ENCODE peak calls at places on chromosomes 16 and 17, in nine cellular contexts. K is cardiac muscle cell, C is psoas muscle, R is adrenal gland, E is right cardiac atrium, B is left lung, A is A549, M is GM12878, F is tibial artery. U is an unnamed sample.

GRCh38 chr17:10025976-10026785 is 121.1 kb upstream of the RCVRN start:
- DNase-seq in M (no peak), F (no peak), E (no peak), A (no peak), B (no peak), R (no peak), C (no peak), K (peak; percentile 9), U (no peak)

GRCh38 chr17:14307560-14308024 is 6.7 kb downstream of the HS3ST3B1 start:
- DNase-seq in R (no peak), A (no peak), B (no peak), M (no peak), F (no peak), E (no peak), C (no peak), K (no peak), U (no peak)

GRCh38 chr16:15608398-15609285 is 34.3 kb downstream of the MARF1 start:
- DNase-seq in M (no peak), B (no peak), F (no peak), K (no peak), R (no peak), E (no peak), A (no peak), C (no peak), U (no peak)

GRCh38 chr17:45127583-45128300 is 4.6 kb downstream of the PLCD3 start:
- DNase-seq in E (peak; percentile 75), M (no peak), R (peak; percentile 79), C (no peak), A (peak; percentile 82), B (no peak), K (peak; percentile 70), F (peak; percentile 67), U (peak; percentile 78)

GRCh38 chr17:53353919-53354351 is 468.8 kb upstream of the KIF2B start:
- DNase-seq in K (no peak), C (no peak), F (no peak), B (no peak), M (no peak), R (no peak), E (peak; percentile 11), A (no peak), U (no peak)

GRCh38 chr16:10981697-10982216 is 37.4 kb downstream of the CLEC16A start:
- DNase-seq in F (no peak), R (no peak), C (no peak), E (no peak), M (no peak), K (no peak), A (peak; percentile 53), B (no peak), U (no peak)

GRCh38 chr17:63450551-63450950 is 4.4 kb upstream of the CYB561 start:
- DNase-seq in K (no peak), M (no peak), A (no peak), E (no peak), F (no peak), B (no peak), C (no peak), R (peak; percentile 73), U (no peak)

GRCh38 chr17:3935140-3935542 is 18.9 kb upstream of the P2RX1 start:
- DNase-seq in R (peak; percentile 83), E (peak; percentile 70), A (peak; percentile 87), F (no peak), M (no peak), K (peak; percentile 88), B (peak; percentile 77), C (peak; percentile 79), U (peak; percentile 85)

GRCh38 chr16:89860747-89861304 is 12.6 kb upstream of the TCF25 start:
- DNase-seq in B (peak; percentile 67), F (peak; percentile 31), M (no peak), A (peak; percentile 58), R (peak; percentile 53), E (peak; percentile 54), C (peak; percentile 76), K (peak; percentile 56), U (peak; percentile 54)

GRCh38 chr17:50918071-50918932 is 52.1 kb upstream of the TOB1 start:
- DNase-seq in A (no peak), F (no peak), E (no peak), C (peak; percentile 64), R (no peak), B (no peak), K (no peak), M (no peak), U (no peak)

GRCh38 chr17:50917418-50917743 is 51.2 kb upstream of the TOB1 start:
- DNase-seq in K (no peak), B (no peak), E (no peak), C (no peak), F (no peak), R (no peak), M (no peak), A (no peak), U (no peak)

GRCh38 chr17:50914510-50914849 is 48.3 kb upstream of the TOB1 start:
- DNase-seq in R (no peak), E (no peak), K (no peak), B (no peak), M (no peak), F (no peak), C (no peak), A (no peak), U (no peak)

GRCh38 chr17:50916708-50917417 is 50.7 kb upstream of the TOB1 start:
- DNase-seq in E (no peak), F (no peak), C (no peak), B (no peak), R (no peak), A (no peak), K (no peak), M (no peak), U (no peak)

GRCh38 chr17:50916026-50916707 is 50.0 kb upstream of the TOB1 start:
- DNase-seq in A (no peak), B (no peak), K (no peak), M (no peak), C (no peak), R (no peak), F (no peak), E (no peak), U (no peak)
- H3K4me1 ChIP-seq in A (peaks cover 50% of the 10 kb centered on the region), B (peaks cover 40% of the 10 kb centered on the region), K (peaks cover 24% of the 10 kb centered on the region), M (peaks cover 20% of the 10 kb centered on the region), C (peaks cover 23% of the 10 kb centered on the region), R (peaks cover 7% of the 10 kb centered on the region), F (peaks cover 13% of the 10 kb centered on the region), E (peaks cover 4% of the 10 kb centered on the region), U (no peaks in the 10 kb centered on the region)

GRCh38 chr16:13919683-13920509 is at the start of gene ERCC4:
- DNase-seq in C (peak; percentile 100), B (peak; percentile 99), R (peak; percentile 100), K (peak; percentile 100), A (peak; percentile 99), F (peak; percentile 100), E (peak; percentile 100), M (peak; percentile 96), U (peak; percentile 100)

GRCh38 chr16:13920510-13920818 is 510 bp downstream of the ERCC4 start:
- DNase-seq in E (no peak), M (no peak), R (no peak), C (no peak), K (no peak), F (no peak), B (no peak), A (no peak), U (no peak)

GRCh38 chr16:13919330-13919682 is 648 bp upstream of the ERCC4 start:
- DNase-seq in M (no peak), C (no peak), F (no peak), A (no peak), K (peak; percentile 55), E (no peak), B (no peak), R (no peak), U (peak; percentile 44)

GRCh38 chr16:13923703-13924298 is 3.8 kb downstream of the ERCC4 start:
- DNase-seq in R (no peak), K (peak; percentile 55), C (no peak), E (no peak), M (peak; percentile 20), B (no peak), F (no peak), A (peak; percentile 68), U (peak; percentile 43)

DNA sequence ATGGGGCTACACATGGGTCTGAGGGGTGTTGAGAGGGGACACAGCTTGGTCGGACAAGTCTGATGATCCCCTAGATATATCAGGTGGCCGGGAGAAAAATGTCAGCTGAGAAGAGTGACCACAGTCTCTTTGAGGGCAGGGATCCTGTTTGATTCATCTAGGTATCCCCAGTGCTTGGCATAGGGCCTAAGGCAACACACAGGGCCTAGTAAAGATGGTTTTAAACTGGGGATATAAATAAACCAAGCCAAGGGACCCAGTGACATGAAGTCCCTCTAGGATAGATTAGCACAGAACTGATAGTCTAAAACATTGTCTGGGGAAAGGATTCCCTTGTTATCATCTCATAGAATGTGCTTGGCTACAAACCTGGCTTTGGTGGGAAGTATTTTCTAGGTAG is 1.4 kb downstream of the ERCC4 start:
- DNase-seq in C (no peak), R (no peak), F (no peak), A (no peak), B (no peak), M (no peak), E (no peak), K (no peak), U (no peak)
- H3K4me3 ChIP-seq in C (peak overlapping the region; percentile 96), R (no peak overlapping the region), F (no peak overlapping the region), A (no peak overlapping the region), B (no peak overlapping the region), M (peak overlapping the region; percentile 87), E (no peak overlapping the region), K (no peak overlapping the region), U (no peak overlapping the region)

DNA sequence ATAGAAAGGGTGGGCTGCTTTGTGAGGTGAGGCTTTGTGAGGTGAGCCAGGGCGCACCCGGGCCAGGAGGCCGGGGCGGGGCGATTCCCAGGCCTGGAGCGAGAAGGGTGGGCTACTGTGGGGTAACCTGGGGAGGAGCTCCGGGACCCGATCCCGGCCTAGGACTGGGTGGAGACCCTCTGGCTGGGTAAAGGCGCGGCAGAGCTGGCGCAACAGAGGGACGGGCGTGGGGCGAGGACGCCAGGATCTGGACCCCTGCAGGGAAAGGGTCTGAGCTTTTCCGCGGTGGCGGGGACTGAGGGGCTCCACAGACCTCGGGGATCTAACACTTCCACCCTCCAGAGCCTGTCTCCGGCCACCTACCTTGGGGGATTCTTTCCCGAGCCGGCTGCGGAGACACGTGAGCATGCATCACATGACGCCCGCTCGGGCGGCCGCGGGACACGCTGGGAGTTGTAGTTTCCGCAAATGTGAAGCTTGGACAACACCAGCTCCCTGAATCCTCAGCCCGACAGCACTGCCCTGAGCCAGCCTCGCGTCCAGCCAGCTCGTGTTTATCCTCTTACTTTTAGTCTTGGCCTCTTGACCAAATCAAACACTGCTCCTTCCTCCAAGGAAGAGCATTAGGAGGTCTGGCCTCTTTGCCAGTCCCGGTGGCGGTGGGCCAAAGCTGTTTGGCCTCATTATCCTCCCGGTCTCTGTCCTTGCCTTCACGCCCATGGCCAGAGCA is at the start of gene SLC38A7:
- DNase-seq in K (peak; percentile 88), A (peak; percentile 85), R (peak; percentile 90), B (peak; percentile 87), F (peak; percentile 90), M (no peak), C (peak; percentile 94), E (peak; percentile 91), U (peak; percentile 81)
- H3K9me3 ChIP-seq in K (no peaks in the 10 kb centered on the region), A (no peaks in the 10 kb centered on the region), R (no peaks in the 10 kb centered on the region), B (no peaks in the 10 kb centered on the region), F (no peaks in the 10 kb centered on the region), M (no peaks in the 10 kb centered on the region), C (no peaks in the 10 kb centered on the region), E (no peaks in the 10 kb centered on the region), U (no peaks in the 10 kb centered on the region)

DNA sequence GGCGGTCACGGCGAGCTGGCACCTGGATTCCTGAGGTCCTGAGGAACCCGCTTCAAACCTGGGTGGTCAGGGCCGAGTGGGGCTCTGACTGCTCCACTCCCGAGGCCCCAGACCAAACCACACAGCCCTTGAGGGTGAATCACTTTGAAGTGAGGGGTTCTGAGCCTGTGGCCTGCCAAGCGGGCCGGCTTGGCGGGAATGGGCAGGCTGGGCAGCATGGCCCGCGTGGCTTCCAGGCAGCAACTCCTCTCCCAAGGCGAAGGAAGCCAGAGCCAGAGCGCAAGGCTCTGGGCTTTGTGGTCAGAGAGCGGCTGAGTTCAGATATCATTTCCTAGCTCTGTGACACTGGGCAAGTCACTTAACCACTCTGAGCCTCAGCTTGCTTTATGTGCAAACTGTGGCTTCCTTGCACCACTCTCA is 42.7 kb downstream of the CMIP start:
- DNase-seq in R (no peak), E (no peak), M (no peak), B (no peak), A (no peak), F (no peak), K (no peak), C (peak; percentile 34), U (no peak)
- H3K4me1 ChIP-seq in R (peaks cover 87% of the 10 kb centered on the region), E (peaks cover 14% of the 10 kb centered on the region), M (peaks cover 16% of the 10 kb centered on the region), B (peaks cover 96% of the 10 kb centered on the region), A (peaks cover 100% of the 10 kb centered on the region), F (peaks cover 10% of the 10 kb centered on the region), K (peaks cover 10% of the 10 kb centered on the region), C (no peaks in the 10 kb centered on the region), U (no peaks in the 10 kb centered on the region)